ENCODE peak calls at places on chromosome 4, in four cellular contexts. W, B, E and I are unnamed samples.

GRCh38 chr4:55075376-55075775 is 50.0 kb downstream of the KDR start:
- DNase-seq in E (no peak), B (no peak), W (no peak), I (no peak)

GRCh38 chr4:76147454-76148141 is 599 bp downstream of the NUP54 start:
- DNase-seq in W (peak), B (peak), E (peak), I (peak)

GRCh38 chr4:187961171-187961570 is 34.4 kb upstream of the ZFP42 start:
- DNase-seq in B (no peak), W (no peak), E (no peak), I (no peak)

GRCh38 chr4:69858683-69859082 is 1.3 kb downstream of the SULT1E1 start:
- DNase-seq in B (no peak), E (no peak), W (no peak), I (no peak)

GRCh38 chr4:145819246-145820181 is 119.1 kb downstream of the ZNF827 start:
- DNase-seq in B (no peak), W (no peak), E (no peak), I (no peak)

GRCh38 chr4:16140520-16141249 is 56.9 kb upstream of the PROM1 start:
- DNase-seq in W (peak), B (no peak), E (no peak), I (peak)

GRCh38 chr4:108702960-108703359 is 52.6 kb downstream of the OSTC start:
- DNase-seq in B (no peak), W (no peak), E (no peak), I (no peak)

GRCh38 chr4:108135549-108136209 is 33.1 kb downstream of the LEF1 start:
- DNase-seq in B (no peak), W (no peak), E (peak), I (peak)

GRCh38 chr4:10157478-10158354 is 41.1 kb upstream of the WDR1 start:
- DNase-seq in W (peak), B (peak), E (peak), I (peak)

GRCh38 chr4:140083320-140083719 is 70.7 kb downstream of the MAML3 start:
- DNase-seq in W (no peak), B (no peak), E (no peak), I (no peak)

GRCh38 chr4:180610317-180610716 is 1632.9 kb upstream of the TENM3 start:
- DNase-seq in W (no peak), B (no peak), E (no peak), I (no peak)

GRCh38 chr4:10045481-10045880 is 24.2 kb upstream of the SLC2A9 start:
- DNase-seq in B (no peak), E (no peak), W (peak), I (no peak)

GRCh38 chr4:122819708-122820449 is 6.8 kb upstream of the FGF2 start:
- DNase-seq in E (no peak), B (no peak), W (no peak), I (no peak)

GRCh38 chr4:153114771-153115321 is 89.4 kb upstream of the TRIM2 start:
- DNase-seq in W (no peak), B (no peak), E (no peak), I (no peak)

GRCh38 chr4:27861381-27861787 is 1000.7 kb downstream of the STIM2 start:
- DNase-seq in B (no peak), E (no peak), W (peak), I (peak)
- TF ChIP-seq FOXK2 in B (no peak), E (no peak), W (no peak), I (no peak)

GRCh38 chr4:25368315-25368714 is 8.7 kb upstream of the ANAPC4 start:
- DNase-seq in B (no peak), E (no peak), W (peak), I (no peak)
- TF ChIP-seq FOXM1 in B (no peak), E (no peak), W (no peak), I (no peak)

GRCh38 chr4:98631506-98631905 is 26.9 kb downstream of the TSPAN5 start:
- DNase-seq in W (no peak), E (no peak), B (no peak), I (no peak)
- TF ChIP-seq FOXK2 in W (no peak), E (no peak), B (no peak), I (no peak)

DNA sequence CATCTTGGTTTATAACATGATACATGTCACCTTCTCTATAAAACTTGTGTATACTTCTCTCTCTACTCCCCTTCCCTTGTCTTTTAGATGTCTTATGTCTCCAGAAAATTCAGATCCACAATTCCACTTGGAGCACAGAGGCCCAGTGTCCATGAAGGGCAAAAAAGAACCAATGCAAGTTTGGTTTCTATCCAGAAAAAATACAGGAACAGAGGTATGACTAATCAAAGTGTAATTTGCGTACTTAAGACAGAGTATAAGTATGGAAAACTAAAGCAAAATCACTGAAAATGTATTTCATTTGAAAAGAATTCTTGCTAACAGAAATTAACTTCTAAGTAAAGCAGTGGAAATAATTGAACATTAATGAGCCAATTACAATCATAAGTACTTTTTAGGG is 46.2 kb downstream of the GUCY1B1 start:
- DNase-seq in W (no peak), E (no peak), B (no peak), I (no peak)
- TF ChIP-seq FOXM1 in W (no peak), E (no peak), B (no peak), I (no peak)

DNA sequence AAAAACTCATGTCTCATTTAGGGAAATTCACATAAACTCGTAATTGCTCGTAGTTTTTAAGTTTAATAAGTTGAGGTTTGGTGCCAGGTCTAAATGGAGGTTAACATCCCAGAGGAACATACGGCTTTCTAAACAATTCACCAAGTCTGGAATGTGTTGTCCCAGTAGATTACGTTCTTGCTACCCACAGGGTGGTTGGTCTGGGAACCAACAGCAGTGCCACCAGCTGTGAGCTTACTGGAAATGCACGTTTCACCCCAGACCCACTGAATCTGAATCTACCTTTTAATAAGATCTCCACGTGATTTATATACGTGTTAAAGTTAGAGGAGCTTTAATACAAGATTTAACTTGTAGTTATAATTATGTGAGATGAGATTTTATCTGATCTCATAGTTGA is 134.3 kb downstream of the BMPR1B start:
- DNase-seq in E (no peak), B (no peak), W (no peak), I (peak)
- TF ChIP-seq FOXK2 in E (no peak), B (no peak), W (no peak), I (no peak)

DNA sequence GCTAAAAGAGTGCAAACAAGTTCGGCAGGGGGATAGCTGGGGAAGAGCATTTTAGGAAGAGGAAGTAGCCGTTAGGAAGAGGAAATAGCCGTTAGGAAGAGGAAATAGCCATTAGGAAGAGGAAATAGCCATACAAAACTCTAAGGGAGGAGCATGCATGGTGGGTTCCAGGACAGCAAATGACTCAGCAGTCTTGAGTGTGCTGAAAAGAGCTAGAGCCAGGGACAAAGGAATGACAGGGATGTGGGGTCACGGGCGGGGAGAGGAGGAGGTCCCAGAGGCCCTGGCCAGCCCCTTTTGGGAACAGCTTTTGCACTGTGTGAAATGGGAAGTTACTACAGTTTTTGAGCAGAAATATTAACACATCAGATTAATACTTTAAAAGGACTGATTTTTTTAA is 882.6 kb downstream of the TRIML1 start:
- DNase-seq in W (no peak), E (no peak), B (no peak), I (no peak)
- TF ChIP-seq FOXM1 in W (no peak), E (no peak), B (no peak), I (no peak)